ENCODE peak calls at places on chromosomes 5 and 9, in eight cellular contexts. E is pancreas, C is AG10803, R is cardiac fibroblast, X is heart right ventricle, A is GM12865, N is kidney epithelial cell, L is cardiac muscle cell. J is an unnamed sample.

GRCh38 chr9:114341152-114341830 is 11.6 kb downstream of the ORM2 start:
- DNase-seq in E (no peak), C (no peak), R (no peak), X (no peak), A (no peak), N (no peak), L (no peak), J (no peak)

GRCh38 chr5:179240561-179240960 is 104.7 kb downstream of the ADAMTS2 start:
- DNase-seq in E (no peak), C (no peak), R (no peak), X (no peak), A (no peak), N (no peak), L (no peak), J (no peak)

GRCh38 chr9:127176631-127177030 is 54.2 kb upstream of the ANGPTL2 start:
- DNase-seq in E (no peak), C (no peak), R (no peak), X (no peak), A (no peak), N (no peak), L (no peak), J (no peak)

GRCh38 chr5:122195784-122196394 is 66.5 kb downstream of the ZNF474 start:
- DNase-seq in E (no peak), C (peak), R (peak), X (peak), A (peak), N (no peak), L (peak), J (peak)

GRCh38 chr5:73183000-73183399 is 10.0 kb downstream of the TMEM174 start:
- DNase-seq in E (no peak), C (no peak), R (no peak), X (no peak), A (no peak), N (no peak), L (no peak), J (no peak)

GRCh38 chr5:14295610-14296009 is 152.5 kb downstream of the TRIO start:
- DNase-seq in E (no peak), C (no peak), R (no peak), X (no peak), A (no peak), N (no peak), L (no peak), J (no peak)

GRCh38 chr5:176892663-176893062 is 6.5 kb downstream of the HK3 start:
- DNase-seq in E (no peak), C (no peak), R (no peak), X (no peak), A (no peak), N (no peak), L (no peak), J (no peak)

GRCh38 chr5:66903709-66904108 is 292.9 kb downstream of the CD180 start:
- DNase-seq in E (no peak), C (no peak), R (no peak), X (no peak), A (no peak), N (no peak), L (no peak), J (no peak)

GRCh38 chr5:14036514-14036913 is 92.0 kb upstream of the DNAH5 start:
- DNase-seq in E (no peak), C (peak), R (no peak), X (no peak), A (no peak), N (no peak), L (no peak), J (no peak)

GRCh38 chr5:90590-91547 is 1.1 kb upstream of the PLEKHG4B start:
- DNase-seq in E (peak), C (no peak), R (peak), X (no peak), A (no peak), N (no peak), L (peak), J (no peak)

GRCh38 chr5:176816043-176816745 is 5.8 kb downstream of the UNC5A start:
- DNase-seq in E (no peak), C (no peak), R (no peak), X (no peak), A (no peak), N (no peak), L (no peak), J (no peak)

GRCh38 chr9:133822439-133823065 is 84.4 kb upstream of the SARDH start:
- DNase-seq in E (no peak), C (no peak), R (no peak), X (no peak), A (peak), N (no peak), L (no peak), J (no peak)

GRCh38 chr9:105403552-105404246 is 44.1 kb upstream of the FSD1L start:
- DNase-seq in E (no peak), C (no peak), R (no peak), X (no peak), A (no peak), N (no peak), L (no peak), J (no peak)

GRCh38 chr5:120419110-120419509 is 45.0 kb upstream of the PRR16 start:
- DNase-seq in E (no peak), C (peak), R (no peak), X (no peak), A (no peak), N (no peak), L (no peak), J (no peak)

GRCh38 chr5:98106116-98107088 is 667.1 kb upstream of the RGMB start:
- DNase-seq in E (no peak), C (peak), R (no peak), X (no peak), A (no peak), N (no peak), L (no peak), J (peak)

GRCh38 chr9:136336156-136336860 is 9.0 kb downstream of the GPSM1 start:
- DNase-seq in E (no peak), C (no peak), R (peak), X (no peak), A (no peak), N (no peak), L (no peak), J (no peak)

GRCh38 chr9:69023650-69024049 is 9.7 kb upstream of the PRKACG start:
- DNase-seq in E (peak), C (no peak), R (no peak), X (no peak), A (no peak), N (no peak), L (no peak), J (no peak)

GRCh38 chr9:105702207-105702606 is 7.9 kb downstream of the TMEM38B start:
- DNase-seq in E (no peak), C (no peak), R (no peak), X (no peak), A (no peak), N (no peak), L (no peak), J (no peak)

GRCh38 chr5:151682240-151682639 is 4.5 kb downstream of the SPARC start:
- DNase-seq in E (no peak), C (peak), R (no peak), X (no peak), A (no peak), N (no peak), L (no peak), J (no peak)

GRCh38 chr5:138579517-138579863 is 4.3 kb upstream of the HSPA9 start:
- DNase-seq in E (no peak), C (no peak), R (no peak), X (no peak), A (no peak), N (no peak), L (no peak), J (no peak)

GRCh38 chr5:38468978-38469706 is 87.3 kb downstream of the LIFR start:
- DNase-seq in E (no peak), C (no peak), R (peak), X (peak), A (no peak), N (no peak), L (peak), J (peak)

GRCh38 chr9:131543141-131543540 is 2.2 kb upstream of the PRRT1B start:
- DNase-seq in E (no peak), C (no peak), R (no peak), X (no peak), A (no peak), N (no peak), L (no peak), J (no peak)

GRCh38 chr5:124659798-124660197 is 86.6 kb downstream of the ZNF608 start:
- DNase-seq in E (no peak), C (no peak), R (no peak), X (no peak), A (no peak), N (no peak), L (no peak), J (peak)

GRCh38 chr5:69360442-69360841 is 8.9 kb downstream of the AK6 start:
- DNase-seq in E (no peak), C (no peak), R (no peak), X (no peak), A (no peak), N (no peak), L (no peak), J (no peak)

GRCh38 chr5:57844410-57844809 is 361.8 kb upstream of the ACTBL2 start:
- DNase-seq in E (no peak), C (no peak), R (no peak), X (peak), A (no peak), N (no peak), L (no peak), J (no peak)

GRCh38 chr9:19828586-19828985 is 39.7 kb upstream of the SLC24A2 start:
- DNase-seq in E (no peak), C (no peak), R (no peak), X (no peak), A (no peak), N (no peak), L (no peak), J (no peak)

GRCh38 chr5:1444361-1445189 is 665 bp downstream of the SLC6A3 start:
- DNase-seq in E (no peak), C (no peak), R (no peak), X (no peak), A (no peak), N (no peak), L (no peak), J (no peak)

GRCh38 chr5:141877478-141878185 is 578 bp downstream of the PCDH1 start:
- DNase-seq in E (peak), C (no peak), R (no peak), X (no peak), A (no peak), N (no peak), L (no peak), J (no peak)

GRCh38 chr5:100852051-100852450 is 51.0 kb downstream of the ST8SIA4 start:
- DNase-seq in E (no peak), C (no peak), R (no peak), X (no peak), A (no peak), N (no peak), L (no peak), J (no peak)

GRCh38 chr5:130135506-130135905 is 231.2 kb downstream of the CHSY3 start:
- DNase-seq in E (no peak), C (peak), R (peak), X (no peak), A (no peak), N (peak), L (peak), J (peak)

GRCh38 chr5:5422819-5423515 is 490 bp downstream of the ICE1 start:
- DNase-seq in E (no peak), C (no peak), R (peak), X (no peak), A (peak), N (no peak), L (no peak), J (no peak)

GRCh38 chr9:90433398-90433890 is 209.2 kb downstream of the DIRAS2 start:
- DNase-seq in E (peak), C (peak), R (peak), X (no peak), A (no peak), N (peak), L (peak), J (peak)

GRCh38 chr5:102796481-102796880 is 41.4 kb downstream of the PAM start:
- DNase-seq in E (no peak), C (peak), R (no peak), X (no peak), A (no peak), N (no peak), L (no peak), J (no peak)

GRCh38 chr9:87140605-87141109 is 193.4 kb upstream of the GAS1 start:
- DNase-seq in E (no peak), C (no peak), R (no peak), X (no peak), A (no peak), N (no peak), L (no peak), J (peak)

GRCh38 chr5:178304016-178304415 is 71.4 kb upstream of the PHYKPL start:
- DNase-seq in E (no peak), C (no peak), R (no peak), X (no peak), A (no peak), N (no peak), L (no peak), J (no peak)

GRCh38 chr5:109987355-109987754 is 297.6 kb downstream of the MAN2A1 start:
- DNase-seq in E (no peak), C (no peak), R (no peak), X (no peak), A (no peak), N (no peak), L (peak), J (peak)

GRCh38 chr5:56247596-56247995 is 14.5 kb upstream of the ANKRD55 start:
- DNase-seq in E (no peak), C (peak), R (peak), X (no peak), A (no peak), N (no peak), L (peak), J (peak)

GRCh38 chr5:7927466-7928375 is 58.8 kb downstream of the MTRR start:
- DNase-seq in E (peak), C (peak), R (peak), X (peak), A (peak), N (peak), L (peak), J (peak)
- TF ChIP-seq CTCF in E (peak), C (peak), R (peak), X (peak), A (peak), N (peak), L (peak), J (peak)

GRCh38 chr9:128323786-128324185 is 1.1 kb downstream of the COQ4 start:
- DNase-seq in E (no peak), C (no peak), R (no peak), X (no peak), A (no peak), N (no peak), L (no peak), J (no peak)
- H3K4me3 ChIP-seq in E (peak), C (peak), R (peak), X (peak), A (peak), N (peak), L (peak), J (peak)

GRCh38 chr9:121171236-121171635 is 30.4 kb downstream of the RAB14 start:
- DNase-seq in E (no peak), C (no peak), R (no peak), X (no peak), A (no peak), N (no peak), L (no peak), J (no peak)

GRCh38 chr9:121168052-121168451 is 33.6 kb downstream of the RAB14 start:
- DNase-seq in E (no peak), C (no peak), R (no peak), X (no peak), A (no peak), N (no peak), L (no peak), J (no peak)

GRCh38 chr9:121173501-121173900 is 28.2 kb downstream of the RAB14 start:
- DNase-seq in E (no peak), C (no peak), R (no peak), X (no peak), A (no peak), N (no peak), L (no peak), J (no peak)

GRCh38 chr9:121172726-121173487 is 28.8 kb downstream of the RAB14 start:
- DNase-seq in E (no peak), C (no peak), R (no peak), X (no peak), A (no peak), N (no peak), L (no peak), J (no peak)

GRCh38 chr9:121169094-121169601 is 32.5 kb downstream of the RAB14 start:
- DNase-seq in E (no peak), C (peak), R (peak), X (no peak), A (no peak), N (no peak), L (peak), J (no peak)
- TF ChIP-seq CTCF in E (no peak), C (peak), R (peak), X (peak), A (peak), N (peak), L (peak), J (peak)

DNA sequence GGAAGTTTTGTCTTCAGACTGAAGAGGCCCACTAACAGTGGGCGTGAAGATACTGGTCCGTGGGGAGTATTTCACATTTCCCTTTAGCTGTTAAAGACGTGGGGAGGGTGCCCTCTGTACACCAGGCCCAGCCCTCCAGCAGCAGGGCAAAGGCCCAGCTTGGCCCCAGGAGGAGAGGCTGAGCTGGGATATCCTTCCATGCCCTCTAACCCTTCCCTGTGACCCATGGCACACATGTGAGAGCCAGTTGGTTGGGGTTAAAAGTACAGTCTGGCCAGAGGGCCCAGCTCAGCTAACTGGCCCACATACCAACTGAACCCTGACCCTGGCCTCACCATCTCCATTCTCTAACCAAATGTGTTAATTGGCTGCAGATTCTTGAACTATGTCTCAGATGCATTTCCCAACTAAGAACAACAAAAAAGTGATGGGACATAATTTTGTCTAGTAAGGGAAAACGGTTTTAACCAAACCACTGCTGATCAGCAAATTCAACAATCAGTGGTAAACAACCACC is 74.4 kb downstream of the LHFPL2 start:
- DNase-seq in E (no peak), C (no peak), R (peak), X (no peak), A (peak), N (no peak), L (no peak), J (no peak)
- H3K4me3 ChIP-seq in E (no peak), C (no peak), R (no peak), X (no peak), A (peak), N (no peak), L (no peak), J (no peak)

DNA sequence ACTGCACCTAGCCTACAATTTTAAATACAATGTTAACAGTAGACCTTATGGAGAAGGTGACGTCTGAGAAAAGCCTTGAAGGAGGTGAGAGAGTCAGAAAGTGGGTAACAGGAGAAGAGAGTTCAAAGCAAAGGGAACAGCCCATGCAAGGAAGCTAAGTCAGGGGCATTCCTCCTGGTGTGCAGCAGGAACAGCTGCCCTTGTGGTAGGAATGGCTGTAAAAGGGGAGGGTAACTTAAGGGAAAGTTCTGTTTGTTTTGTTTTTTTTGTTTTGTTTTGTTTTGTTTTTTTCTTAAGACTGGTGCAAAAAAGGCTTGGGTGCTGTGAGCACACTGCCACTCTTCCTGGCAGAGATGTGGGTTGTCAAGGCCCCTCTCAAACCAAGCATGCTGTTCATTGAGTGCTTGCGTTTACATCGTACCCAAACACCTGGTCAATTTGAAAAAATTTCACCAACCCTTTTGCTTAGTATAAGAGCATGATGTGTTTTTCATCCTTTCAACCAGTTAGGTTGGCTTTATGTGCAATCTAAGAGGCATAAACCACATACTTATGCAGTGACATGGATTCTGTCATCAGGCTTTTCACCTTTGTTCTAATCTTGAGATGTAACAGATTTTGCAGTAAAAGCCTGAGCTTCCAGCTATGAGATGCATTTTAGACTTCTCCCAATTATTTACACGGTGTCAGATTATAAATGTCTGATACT is 279.7 kb downstream of the GLIS3 start:
- DNase-seq in E (no peak), C (no peak), R (no peak), X (no peak), A (no peak), N (no peak), L (no peak), J (peak)
- TF ChIP-seq CTCF in E (no peak), C (no peak), R (no peak), X (no peak), A (no peak), N (no peak), L (peak), J (peak)

J was measured in astrocyte of the spinal cord.